ENCODE peak calls at places on chromosomes 16 and 17, in four cellular contexts. M, F, H and V are unnamed samples.

GRCh38 chr16:50699345-50700159 is 6.1 kb downstream of the NOD2 start:
- DNase-seq in M (no peak), F (no peak), H (no peak), V (no peak)

GRCh38 chr17:32696426-32696825 is 180.5 kb downstream of the MYO1D start:
- DNase-seq in M (no peak), F (no peak), H (no peak), V (no peak)

GRCh38 chr17:30720013-30720471 is 104.5 kb downstream of the CRLF3 start:
- DNase-seq in M (no peak), F (peak; percentile 30), H (peak; percentile 44), V (no peak)

GRCh38 chr16:49463529-49463928 is 89.9 kb downstream of the C16orf78 start:
- DNase-seq in M (no peak), F (no peak), H (peak; percentile 26), V (no peak)

GRCh38 chr17:15463363-15463762 is 4.1 kb downstream of the CDRT4 start:
- DNase-seq in M (peak; percentile 42), F (no peak), H (no peak), V (peak; percentile 40)

GRCh38 chr17:48081858-48082257 is 19.4 kb downstream of the CBX1 start:
- DNase-seq in M (no peak), F (no peak), H (no peak), V (no peak)

GRCh38 chr17:43759836-43760235 is 1.2 kb upstream of the SOST start:
- DNase-seq in M (no peak), F (no peak), H (no peak), V (no peak)

GRCh38 chr16:70298988-70299938 is at the start of gene DDX19B:
- DNase-seq in M (peak; percentile 80), F (peak; percentile 76), H (peak; percentile 91), V (peak; percentile 83)

GRCh38 chr16:9446471-9447194 is 355.2 kb downstream of the HAPSTR1 start:
- DNase-seq in M (no peak), F (no peak), H (no peak), V (no peak)

GRCh38 chr16:4472880-4473279 is 1.5 kb downstream of the NMRAL1 start:
- DNase-seq in M (no peak), F (no peak), H (no peak), V (no peak)

GRCh38 chr17:1031711-1032110 is 34.8 kb downstream of the TIMM22 start:
- DNase-seq in M (no peak), F (no peak), H (peak; percentile 83), V (no peak)

GRCh38 chr17:37829446-37830142 is 84.7 kb upstream of the HNF1B start:
- DNase-seq in M (no peak), F (no peak), H (no peak), V (no peak)

GRCh38 chr16:86531193-86531550 is 20.8 kb downstream of the FOXF1 start:
- DNase-seq in M (no peak), F (no peak), H (no peak), V (peak; percentile 89)

GRCh38 chr16:54286330-54287017 is at the start of gene IRX3:
- DNase-seq in M (peak; percentile 91), F (peak; percentile 95), H (peak; percentile 93), V (peak; percentile 69)

GRCh38 chr16:51175081-51175480 is 24.0 kb upstream of the SALL1 start:
- DNase-seq in M (no peak), F (no peak), H (no peak), V (no peak)

GRCh38 chr16:68389006-68389405 is 59.3 kb downstream of the SMPD3 start:
- DNase-seq in M (no peak), F (no peak), H (no peak), V (no peak)

GRCh38 chr17:61307905-61308886 is 91.4 kb upstream of the TBX2 start:
- DNase-seq in M (peak; percentile 40), F (no peak), H (no peak), V (no peak)

GRCh38 chr17:50266384-50267073 is 7.7 kb upstream of the TMEM92 start:
- DNase-seq in M (peak; percentile 76), F (peak; percentile 76), H (no peak), V (no peak)

GRCh38 chr17:27473748-27474609 is 17.7 kb downstream of the KSR1 start:
- DNase-seq in M (peak; percentile 57), F (no peak), H (no peak), V (peak; percentile 10)

GRCh38 chr16:57265850-57266530 is 18.5 kb downstream of the PLLP start:
- DNase-seq in M (peak; percentile 84), F (peak; percentile 88), H (peak; percentile 61), V (peak; percentile 75)

GRCh38 chr17:56679148-56679766 is 85.8 kb downstream of the NOG start:
- DNase-seq in M (no peak), F (no peak), H (peak; percentile 32), V (peak; percentile 36)